ENCODE peak calls at places on chromosomes 7 and 10, in five cellular contexts. J is LoVo; Y is cardiac muscle cell; F is effector CD4-positive, alpha-beta T cell; G is suprapubic skin. E is an unnamed sample.

GRCh38 chr7:2687338-2687869 is 598 bp upstream of the AMZ1 start:
- DNase-seq in J (no peak), G (no peak), F (no peak), Y (peak; percentile 44), E (no peak)

GRCh38 chr10:6271663-6272062 is 68.9 kb downstream of the PFKFB3 start:
- DNase-seq in J (no peak), Y (no peak), F (no peak), G (no peak), E (no peak)

GRCh38 chr10:8416192-8416701 is 361.8 kb downstream of the GATA3 start:
- DNase-seq in G (no peak), J (no peak), Y (no peak), F (peak; percentile 25), E (no peak)

GRCh38 chr10:11358046-11358445 is 253.4 kb downstream of the USP6NL start:
- DNase-seq in F (no peak), J (no peak), Y (no peak), G (no peak), E (no peak)

GRCh38 chr10:48658243-48658888 is 26.3 kb upstream of the WDFY4 start:
- DNase-seq in G (no peak), Y (peak; percentile 73), F (peak; percentile 26), J (peak; percentile 63), E (peak; percentile 49)

GRCh38 chr7:103446046-103446520 is at the start of gene SLC26A5:
- DNase-seq in F (no peak), Y (no peak), G (no peak), J (peak; percentile 51), E (no peak)

GRCh38 chr10:49745756-49746155 is 16.4 kb downstream of the OGDHL start:
- DNase-seq in J (no peak), Y (no peak), F (no peak), G (peak; percentile 72), E (no peak)

GRCh38 chr7:10412426-10413019 is 561.1 kb upstream of the PHF14 start:
- DNase-seq in Y (peak; percentile 45), G (no peak), F (no peak), J (peak; percentile 70), E (peak; percentile 10)

GRCh38 chr10:125161570-125162139 is 1.3 kb upstream of the CTBP2 start:
- DNase-seq in G (peak; percentile 81), F (no peak), J (no peak), Y (no peak), E (peak; percentile 71)

E was measured in iris pigment epithelial cell.